ENCODE peak calls at places on chromosomes 11 and 22, in six cellular contexts. M is activated CD4-positive, alpha-beta T cell treated with anti-CD3 and anti-CD28 coated beads, Interleukin-2, amount 10 ng/mL, durations not matched to agents 7 days and 5 days; B is NCI-H1105 treated with DMSO at 0.1 percent for 48 hours; K is HTR-8/SVneo; I is neuronal stem cell; D is M059J. O is an unnamed sample.
A peak's percentile ranks its signal among the peaks of the same experiment; 100 is the strongest.

GRCh38 chr11:2933376-2934056 is 4.3 kb upstream of the PHLDA2 start:
- DNase-seq in M (peak; percentile 64), B (no peak), K (peak; percentile 59), I (no peak), D (peak; percentile 97), O (no peak)

GRCh38 chr11:77179048-77179447 is 51.0 kb downstream of the MYO7A start:
- DNase-seq in M (no peak), B (no peak), K (no peak), I (no peak), D (no peak), O (no peak)

GRCh38 chr11:57071829-57072228 is 83.1 kb downstream of the OR5AK2 start:
- DNase-seq in M (no peak), B (no peak), K (no peak), I (no peak), D (peak; percentile 51), O (no peak)

GRCh38 chr11:113296447-113297205 is 17.8 kb upstream of the TTC12 start:
- DNase-seq in M (no peak), B (no peak), K (no peak), I (no peak), D (peak; percentile 42), O (no peak)

GRCh38 chr11:4167758-4168157 is 73.2 kb downstream of the RRM1 start:
- DNase-seq in M (no peak), B (no peak), K (no peak), I (no peak), D (no peak), O (no peak)

GRCh38 chr11:45102810-45103621 is 43.4 kb upstream of the PRDM11 start:
- DNase-seq in M (peak; percentile 62), B (peak; percentile 43), K (peak; percentile 64), I (peak; percentile 77), D (peak; percentile 87), O (no peak)

GRCh38 chr22:44968736-44969135 is 41.1 kb downstream of the PHF21B start:
- DNase-seq in M (no peak), B (no peak), K (no peak), I (no peak), D (no peak), O (peak; percentile 6)

GRCh38 chr22:48256776-48257689 is 1494.6 kb downstream of the TBC1D22A start:
- DNase-seq in M (no peak), B (no peak), K (no peak), I (no peak), D (no peak), O (no peak)

O was measured in COR-L47.